ENCODE peak calls at places on chromosomes 5 and 9, in five cellular contexts. One of them, this sample, is unnamed.

GRCh38 chr5:116824751-116825438 is 250.3 kb upstream of the SEMA6A start:
- DNase-seq in GM10248: no peak
- DNase-seq in colonic mucosa: no peak
- DNase-seq in renal cortical epithelial cell: no peak
- DNase-seq in T follicular helper cell: no peak
- DNase-seq in this sample: no peak

GRCh38 chr5:27908341-27908740 is 870.0 kb upstream of the CDH9 start:
- DNase-seq in renal cortical epithelial cell: no peak
- DNase-seq in T follicular helper cell: no peak
- DNase-seq in GM10248: no peak
- DNase-seq in colonic mucosa: no peak
- DNase-seq in this sample: no peak

GRCh38 chr5:142837274-142837673 is 67.1 kb downstream of the ARHGAP26 start:
- DNase-seq in colonic mucosa: no peak
- DNase-seq in T follicular helper cell: no peak
- DNase-seq in GM10248: no peak
- DNase-seq in renal cortical epithelial cell: no peak
- DNase-seq in this sample: no peak

GRCh38 chr5:157384971-157385709 is 74.9 kb upstream of the NIPAL4 start:
- DNase-seq in colonic mucosa: no peak
- DNase-seq in GM10248: no peak
- DNase-seq in T follicular helper cell: no peak
- DNase-seq in renal cortical epithelial cell: peak
- DNase-seq in this sample: no peak

GRCh38 chr9:95644377-95644776 is 127.6 kb upstream of the PTCH1 start:
- DNase-seq in renal cortical epithelial cell: peak
- DNase-seq in T follicular helper cell: no peak
- DNase-seq in GM10248: no peak
- DNase-seq in colonic mucosa: no peak
- DNase-seq in this sample: no peak

GRCh38 chr5:6590581-6590980 is 42.3 kb downstream of the NSUN2 start:
- DNase-seq in T follicular helper cell: no peak
- DNase-seq in GM10248: no peak
- DNase-seq in renal cortical epithelial cell: no peak
- DNase-seq in colonic mucosa: no peak
- DNase-seq in this sample: no peak

GRCh38 chr5:33793836-33794549 is 97.8 kb downstream of the ADAMTS12 start:
- DNase-seq in GM10248: no peak
- DNase-seq in colonic mucosa: no peak
- DNase-seq in T follicular helper cell: no peak
- DNase-seq in renal cortical epithelial cell: no peak
- DNase-seq in this sample: no peak

GRCh38 chr5:1831677-1832313 is 30.6 kb downstream of the NDUFS6 start:
- DNase-seq in colonic mucosa: no peak
- DNase-seq in T follicular helper cell: no peak
- DNase-seq in renal cortical epithelial cell: no peak
- DNase-seq in GM10248: no peak
- DNase-seq in this sample: no peak

GRCh38 chr9:8943392-8943791 is 1143.8 kb upstream of the DMAC1 start:
- DNase-seq in renal cortical epithelial cell: no peak
- DNase-seq in T follicular helper cell: no peak
- DNase-seq in colonic mucosa: no peak
- DNase-seq in GM10248: no peak
- DNase-seq in this sample: no peak

GRCh38 chr5:155768342-155768741 is 558.6 kb upstream of the SGCD start:
- DNase-seq in renal cortical epithelial cell: no peak
- DNase-seq in T follicular helper cell: no peak
- DNase-seq in GM10248: no peak
- DNase-seq in colonic mucosa: no peak
- DNase-seq in this sample: no peak

This sample was measured in activated T-helper 1 cell treated with anti-CD3 and anti-CD28 coated beads, Interleukin-2, amount 50 U/mL, for 16 hours.